ENCODE peak calls at places on chromosome 21, in six cellular contexts. I, G, F, J, M and E are unnamed samples.

GRCh38 chr21:33214056-33214455 is 15.7 kb upstream of the IFNAR2 start:
- DNase-seq in I (no peak), G (no peak), F (no peak), J (no peak), M (no peak), E (no peak)

GRCh38 chr21:35005077-35005476 is 44.0 kb downstream of the RUNX1 start:
- DNase-seq in I (no peak), G (no peak), F (no peak), J (no peak), M (no peak), E (no peak)

GRCh38 chr21:34771512-34772028 is 102.8 kb downstream of the CLIC6 start:
- DNase-seq in I (no peak), G (no peak), F (no peak), J (peak), M (peak), E (no peak)

GRCh38 chr21:28884481-28884880 is 108.2 kb downstream of the LTN1 start:
- DNase-seq in I (no peak), G (no peak), F (no peak), J (peak), M (no peak), E (no peak)

GRCh38 chr21:25963186-25963585 is 207.4 kb downstream of the APP start:
- DNase-seq in I (no peak), G (no peak), F (no peak), J (peak), M (peak), E (no peak)

GRCh38 chr21:45162115-45162514 is 87.7 kb downstream of the ADARB1 start:
- DNase-seq in I (no peak), G (no peak), F (no peak), J (no peak), M (no peak), E (no peak)

GRCh38 chr21:23639726-23640125 is 1967.6 kb downstream of the MRPL39 start:
- DNase-seq in I (no peak), G (no peak), F (no peak), J (no peak), M (no peak), E (no peak)

GRCh38 chr21:41712201-41712600 is 54.7 kb downstream of the RIPK4 start:
- DNase-seq in I (no peak), G (no peak), F (no peak), J (no peak), M (no peak), E (no peak)

GRCh38 chr21:35616090-35616489 is 444.2 kb downstream of the SETD4 start:
- DNase-seq in I (no peak), G (no peak), F (no peak), J (peak), M (peak), E (no peak)

GRCh38 chr21:44329086-44329889 is 9.9 kb downstream of the CFAP410 start:
- DNase-seq in I (no peak), G (no peak), F (no peak), J (no peak), M (no peak), E (no peak)

GRCh38 chr21:43908167-43908566 is 43.1 kb downstream of the AGPAT3 start:
- DNase-seq in I (no peak), G (no peak), F (no peak), J (no peak), M (peak), E (no peak)

GRCh38 chr21:16455978-16456377 is 726.2 kb downstream of the USP25 start:
- DNase-seq in I (no peak), G (no peak), F (peak), J (no peak), M (peak), E (no peak)

GRCh38 chr21:29342394-29342957 is 43.8 kb downstream of the BACH1 start:
- DNase-seq in I (no peak), G (no peak), F (no peak), J (peak), M (peak), E (peak)

GRCh38 chr21:35169574-35169973 is 120.5 kb upstream of the RUNX1 start:
- DNase-seq in I (no peak), G (no peak), F (no peak), J (no peak), M (no peak), E (no peak)

GRCh38 chr21:43921979-43922945 is 57.2 kb downstream of the AGPAT3 start:
- DNase-seq in I (no peak), G (no peak), F (no peak), J (no peak), M (no peak), E (no peak)

GRCh38 chr21:14773777-14774345 is 227.7 kb upstream of the SAMSN1 start:
- DNase-seq in I (peak), G (no peak), F (no peak), J (peak), M (peak), E (no peak)

GRCh38 chr21:31201548-31201947 is 142.5 kb downstream of the TIAM1 start:
- DNase-seq in I (no peak), G (no peak), F (no peak), J (no peak), M (peak), E (no peak)

GRCh38 chr21:37370152-37371040 is 3.8 kb downstream of the DYRK1A start:
- DNase-seq in I (no peak), G (no peak), F (no peak), J (peak), M (peak), E (no peak)

GRCh38 chr21:32335601-32336575 is 37.2 kb downstream of the MRAP start:
- DNase-seq in I (no peak), G (no peak), F (no peak), J (no peak), M (no peak), E (peak)